ENCODE peak calls at places on chromosome 9, in seven cellular contexts. One of them, this sample, is unnamed.

GRCh38 chr9:98324801-98325200 is 69.4 kb upstream of the TBC1D2 start:
- DNase-seq in ovary: no peak
- DNase-seq in fibroblast of lung: no peak
- DNase-seq in uterus: no peak
- DNase-seq in choroid plexus epithelial cell: no peak
- DNase-seq in mucosa of descending colon: no peak
- DNase-seq in astrocyte of the spinal cord: no peak
- DNase-seq in this sample: no peak

GRCh38 chr9:127589955-127590370 is 22.1 kb upstream of the STXBP1 start:
- DNase-seq in ovary: peak
- DNase-seq in fibroblast of lung: peak
- DNase-seq in uterus: peak
- DNase-seq in choroid plexus epithelial cell: peak
- DNase-seq in mucosa of descending colon: peak
- DNase-seq in astrocyte of the spinal cord: peak
- DNase-seq in this sample: peak

GRCh38 chr9:33187519-33188218 is 20.5 kb upstream of the B4GALT1 start:
- DNase-seq in ovary: peak
- DNase-seq in fibroblast of lung: peak
- DNase-seq in uterus: peak
- DNase-seq in choroid plexus epithelial cell: peak
- DNase-seq in mucosa of descending colon: no peak
- DNase-seq in astrocyte of the spinal cord: peak
- DNase-seq in this sample: peak

GRCh38 chr9:37036237-37037136 is 2.4 kb upstream of the PAX5 start:
- DNase-seq in ovary: peak
- DNase-seq in fibroblast of lung: peak
- DNase-seq in uterus: no peak
- DNase-seq in choroid plexus epithelial cell: peak
- DNase-seq in mucosa of descending colon: peak
- DNase-seq in astrocyte of the spinal cord: peak
- DNase-seq in this sample: no peak

GRCh38 chr9:117414906-117415583 is at the start of gene ASTN2:
- DNase-seq in ovary: no peak
- DNase-seq in fibroblast of lung: peak
- DNase-seq in uterus: no peak
- DNase-seq in choroid plexus epithelial cell: no peak
- DNase-seq in mucosa of descending colon: no peak
- DNase-seq in astrocyte of the spinal cord: no peak
- DNase-seq in this sample: no peak

GRCh38 chr9:14096182-14096922 is 217.6 kb downstream of the NFIB start:
- DNase-seq in ovary: no peak
- DNase-seq in fibroblast of lung: peak
- DNase-seq in uterus: no peak
- DNase-seq in choroid plexus epithelial cell: peak
- DNase-seq in mucosa of descending colon: no peak
- DNase-seq in astrocyte of the spinal cord: peak
- DNase-seq in this sample: peak

GRCh38 chr9:127182901-127183746 is 60.7 kb upstream of the ANGPTL2 start:
- DNase-seq in ovary: peak
- DNase-seq in fibroblast of lung: peak
- DNase-seq in uterus: no peak
- DNase-seq in choroid plexus epithelial cell: peak
- DNase-seq in mucosa of descending colon: no peak
- DNase-seq in astrocyte of the spinal cord: peak
- DNase-seq in this sample: peak

GRCh38 chr9:92439921-92440750 is 15.9 kb upstream of the OMD start:
- DNase-seq in ovary: no peak
- DNase-seq in fibroblast of lung: peak
- DNase-seq in uterus: no peak
- DNase-seq in choroid plexus epithelial cell: peak
- DNase-seq in mucosa of descending colon: no peak
- DNase-seq in astrocyte of the spinal cord: peak
- DNase-seq in this sample: peak

GRCh38 chr9:130058887-130059286 is 5.2 kb downstream of the GPR107 start:
- DNase-seq in ovary: no peak
- DNase-seq in fibroblast of lung: no peak
- DNase-seq in uterus: no peak
- DNase-seq in choroid plexus epithelial cell: peak
- DNase-seq in mucosa of descending colon: peak
- DNase-seq in astrocyte of the spinal cord: no peak
- DNase-seq in this sample: no peak

GRCh38 chr9:127033784-127034183 is 88.7 kb downstream of the ANGPTL2 start:
- DNase-seq in ovary: no peak
- DNase-seq in fibroblast of lung: peak
- DNase-seq in uterus: no peak
- DNase-seq in choroid plexus epithelial cell: peak
- DNase-seq in mucosa of descending colon: no peak
- DNase-seq in astrocyte of the spinal cord: peak
- DNase-seq in this sample: peak

GRCh38 chr9:38018964-38019602 is 49.9 kb downstream of the SHB start:
- DNase-seq in ovary: no peak
- DNase-seq in fibroblast of lung: peak
- DNase-seq in uterus: no peak
- DNase-seq in choroid plexus epithelial cell: peak
- DNase-seq in mucosa of descending colon: no peak
- DNase-seq in astrocyte of the spinal cord: peak
- DNase-seq in this sample: peak

GRCh38 chr9:4303002-4303401 is 3.1 kb upstream of the GLIS3 start:
- DNase-seq in ovary: no peak
- DNase-seq in fibroblast of lung: peak
- DNase-seq in uterus: no peak
- DNase-seq in choroid plexus epithelial cell: peak
- DNase-seq in mucosa of descending colon: no peak
- DNase-seq in astrocyte of the spinal cord: peak
- DNase-seq in this sample: peak

GRCh38 chr9:16364347-16364746 is 506.1 kb downstream of the BNC2 start:
- DNase-seq in ovary: no peak
- DNase-seq in fibroblast of lung: no peak
- DNase-seq in uterus: no peak
- DNase-seq in choroid plexus epithelial cell: no peak
- DNase-seq in mucosa of descending colon: peak
- DNase-seq in astrocyte of the spinal cord: no peak
- DNase-seq in this sample: no peak

GRCh38 chr9:106893088-106893487 is 30.1 kb downstream of the ZNF462 start:
- DNase-seq in ovary: no peak
- DNase-seq in fibroblast of lung: peak
- DNase-seq in uterus: no peak
- DNase-seq in choroid plexus epithelial cell: peak
- DNase-seq in mucosa of descending colon: no peak
- DNase-seq in astrocyte of the spinal cord: no peak
- DNase-seq in this sample: peak

GRCh38 chr9:124297553-124297905 is 39.8 kb downstream of the NEK6 start:
- DNase-seq in ovary: peak
- DNase-seq in fibroblast of lung: peak
- DNase-seq in uterus: peak
- DNase-seq in choroid plexus epithelial cell: peak
- DNase-seq in mucosa of descending colon: no peak
- DNase-seq in astrocyte of the spinal cord: peak
- DNase-seq in this sample: peak

GRCh38 chr9:74846771-74847170 is 41.0 kb downstream of the TRPM6 start:
- DNase-seq in ovary: no peak
- DNase-seq in fibroblast of lung: peak
- DNase-seq in uterus: no peak
- DNase-seq in choroid plexus epithelial cell: no peak
- DNase-seq in mucosa of descending colon: no peak
- DNase-seq in astrocyte of the spinal cord: peak
- DNase-seq in this sample: peak

GRCh38 chr9:20566401-20566800 is 55.9 kb downstream of the MLLT3 start:
- DNase-seq in ovary: no peak
- DNase-seq in fibroblast of lung: no peak
- DNase-seq in uterus: no peak
- DNase-seq in choroid plexus epithelial cell: no peak
- DNase-seq in mucosa of descending colon: no peak
- DNase-seq in astrocyte of the spinal cord: no peak
- DNase-seq in this sample: no peak

GRCh38 chr9:85344901-85345300 is 396.9 kb downstream of the AGTPBP1 start:
- DNase-seq in ovary: no peak
- DNase-seq in fibroblast of lung: peak
- DNase-seq in uterus: no peak
- DNase-seq in choroid plexus epithelial cell: no peak
- DNase-seq in mucosa of descending colon: no peak
- DNase-seq in astrocyte of the spinal cord: peak
- DNase-seq in this sample: no peak
- H3K4me3 ChIP-seq in ovary: no peak
- H3K4me3 ChIP-seq in fibroblast of lung: no peak
- H3K4me3 ChIP-seq in uterus: no peak
- H3K4me3 ChIP-seq in choroid plexus epithelial cell: no peak
- H3K4me3 ChIP-seq in mucosa of descending colon: no peak
- H3K4me3 ChIP-seq in astrocyte of the spinal cord: no peak
- H3K4me3 ChIP-seq in this sample: no peak

DNA sequence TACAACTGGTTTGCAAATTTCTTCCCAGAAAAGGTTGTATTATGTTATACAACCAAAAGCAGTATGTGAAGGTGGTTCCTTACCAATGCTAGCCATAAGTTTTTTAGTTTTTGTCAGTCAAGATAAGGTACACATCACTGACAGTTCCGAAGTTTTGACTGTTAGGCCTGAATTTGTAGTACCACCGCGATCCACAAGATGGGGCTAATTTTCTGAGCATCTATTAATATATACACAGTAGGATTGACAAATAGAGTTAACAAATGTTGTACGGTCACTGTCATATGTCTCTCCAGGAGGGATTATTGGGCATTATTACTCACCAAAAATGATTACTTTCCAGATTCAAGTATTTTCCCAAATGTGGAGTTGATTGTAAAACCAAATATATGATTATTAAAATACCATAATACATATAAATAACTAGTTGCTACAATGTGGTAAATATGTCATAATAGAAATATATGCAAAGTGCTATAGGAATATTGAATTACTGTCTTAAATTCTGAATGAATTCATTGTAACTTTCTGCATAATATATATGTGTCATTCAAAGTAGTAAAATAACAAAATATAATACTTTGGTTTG is 28.4 kb upstream of the LRRC19 start:
- DNase-seq in ovary: no peak
- DNase-seq in fibroblast of lung: peak
- DNase-seq in uterus: peak
- DNase-seq in choroid plexus epithelial cell: peak
- DNase-seq in mucosa of descending colon: peak
- DNase-seq in astrocyte of the spinal cord: peak
- DNase-seq in this sample: peak
- TF ChIP-seq CTCF in ovary: peak
- TF ChIP-seq CTCF in fibroblast of lung: peak
- TF ChIP-seq CTCF in uterus: peak
- TF ChIP-seq CTCF in choroid plexus epithelial cell: peak
- TF ChIP-seq CTCF in mucosa of descending colon: peak
- TF ChIP-seq CTCF in astrocyte of the spinal cord: peak
- TF ChIP-seq CTCF in this sample: peak

DNA sequence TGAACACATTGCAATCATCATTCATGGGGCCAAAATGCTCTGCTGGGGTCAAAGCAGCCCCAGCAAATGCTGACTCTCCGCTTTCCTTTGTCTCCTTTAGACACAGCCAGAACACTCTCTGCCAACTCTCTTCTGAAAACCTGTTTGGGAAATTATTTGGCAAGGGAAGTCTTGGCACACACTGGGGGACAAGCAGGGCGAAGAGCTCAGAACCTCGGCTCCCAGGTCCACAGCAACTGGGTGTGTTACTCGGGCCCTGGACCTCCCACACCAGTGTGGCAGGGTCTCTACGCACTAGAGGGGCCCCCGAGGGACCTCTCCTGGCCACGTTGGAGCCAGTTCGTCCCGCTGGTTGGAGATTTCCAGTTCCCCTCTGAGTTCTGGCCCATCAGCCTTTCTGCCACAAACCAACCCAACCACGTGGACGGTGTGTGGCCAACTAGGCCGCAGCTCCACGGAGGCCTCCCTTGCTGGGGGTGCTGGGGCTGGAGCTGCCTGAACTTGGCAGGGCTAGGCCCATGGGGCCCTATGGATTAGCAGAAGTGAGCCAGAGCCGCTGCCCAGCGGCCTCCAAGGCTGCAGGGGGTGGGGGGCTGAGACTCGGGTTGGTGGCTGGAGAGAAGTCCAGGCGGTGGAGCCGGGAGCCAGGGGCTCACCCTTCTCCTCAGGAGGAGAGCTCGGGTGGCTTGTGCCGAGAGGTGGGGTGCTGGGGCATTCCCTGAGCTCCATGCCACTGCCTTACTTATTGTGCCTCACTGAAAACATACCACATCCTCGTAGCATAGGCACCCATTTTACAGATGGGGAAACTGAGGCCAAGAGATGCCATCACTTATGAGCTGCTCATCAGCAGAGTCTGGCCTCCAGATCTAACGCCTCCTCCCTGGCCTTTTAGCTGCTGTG is 46.8 kb upstream of the RNU6ATAC start:
- DNase-seq in ovary: peak
- DNase-seq in fibroblast of lung: no peak
- DNase-seq in uterus: no peak
- DNase-seq in choroid plexus epithelial cell: no peak
- DNase-seq in mucosa of descending colon: no peak
- DNase-seq in astrocyte of the spinal cord: no peak
- DNase-seq in this sample: no peak
- H3K4me3 ChIP-seq in ovary: no peak
- H3K4me3 ChIP-seq in fibroblast of lung: no peak
- H3K4me3 ChIP-seq in uterus: no peak
- H3K4me3 ChIP-seq in choroid plexus epithelial cell: no peak
- H3K4me3 ChIP-seq in mucosa of descending colon: no peak
- H3K4me3 ChIP-seq in astrocyte of the spinal cord: no peak
- H3K4me3 ChIP-seq in this sample: no peak

GRCh38 chr9:30201024-30201423 is 2183.4 kb upstream of the ACO1 start:
- DNase-seq in ovary: no peak
- DNase-seq in fibroblast of lung: no peak
- DNase-seq in uterus: no peak
- DNase-seq in choroid plexus epithelial cell: no peak
- DNase-seq in mucosa of descending colon: no peak
- DNase-seq in astrocyte of the spinal cord: no peak
- DNase-seq in this sample: no peak

GRCh38 chr9:30197954-30198353 is 2186.5 kb upstream of the ACO1 start:
- DNase-seq in ovary: no peak
- DNase-seq in fibroblast of lung: no peak
- DNase-seq in uterus: no peak
- DNase-seq in choroid plexus epithelial cell: no peak
- DNase-seq in mucosa of descending colon: peak
- DNase-seq in astrocyte of the spinal cord: no peak
- DNase-seq in this sample: peak

DNA sequence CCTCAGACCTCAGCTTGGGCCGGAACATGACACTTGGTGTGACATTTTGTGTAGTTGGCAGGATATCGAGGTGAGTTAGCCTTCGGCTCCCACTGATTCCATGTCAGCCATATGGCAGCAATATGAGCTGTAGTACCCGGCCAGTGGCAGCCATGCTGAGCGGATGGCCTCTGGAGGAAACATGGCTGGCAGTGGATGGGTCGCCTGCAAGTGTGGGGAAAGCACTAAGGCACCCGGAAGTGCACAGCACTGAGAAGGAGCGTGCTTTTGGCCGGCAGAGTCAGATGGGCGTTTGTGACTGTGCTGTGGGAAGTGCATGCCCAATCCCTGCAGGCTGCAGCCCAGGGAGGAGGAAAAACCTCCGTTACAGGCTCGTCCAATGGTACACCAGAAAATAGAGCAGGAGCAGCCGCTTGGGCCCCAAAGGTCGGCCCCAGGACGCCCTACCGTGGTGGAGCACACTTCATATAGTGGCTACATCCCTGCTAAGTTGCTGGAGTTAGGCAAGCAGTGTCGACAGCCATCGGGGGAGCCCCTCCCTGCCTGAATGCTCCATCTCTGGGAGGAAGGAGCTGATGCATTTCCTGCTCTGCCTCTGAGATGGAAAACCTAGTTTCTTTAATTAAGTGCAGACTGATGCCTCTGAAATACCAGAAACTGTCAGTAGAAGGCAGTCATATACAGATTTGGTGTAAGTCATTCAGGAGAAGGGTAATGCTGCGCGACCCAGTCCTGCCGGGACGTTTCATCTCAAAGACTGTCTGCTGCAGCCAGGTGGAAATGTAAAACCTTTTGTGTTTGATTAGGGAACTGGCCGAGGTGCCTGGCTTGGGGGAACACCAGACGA is 2185.8 kb upstream of the ACO1 start:
- DNase-seq in ovary: no peak
- DNase-seq in fibroblast of lung: no peak
- DNase-seq in uterus: no peak
- DNase-seq in choroid plexus epithelial cell: no peak
- DNase-seq in mucosa of descending colon: no peak
- DNase-seq in astrocyte of the spinal cord: no peak
- DNase-seq in this sample: no peak
- TF ChIP-seq CTCF in ovary: no peak
- TF ChIP-seq CTCF in fibroblast of lung: no peak
- TF ChIP-seq CTCF in uterus: no peak
- TF ChIP-seq CTCF in choroid plexus epithelial cell: no peak
- TF ChIP-seq CTCF in mucosa of descending colon: no peak
- TF ChIP-seq CTCF in astrocyte of the spinal cord: no peak
- TF ChIP-seq CTCF in this sample: no peak

This sample was measured in fibroblast of mammary gland.